ENCODE peak calls at places on chromosomes 4 and X, in six cellular contexts. H, D, G, N, I and W are unnamed samples. For H3K4me1, the result is how much of the 10 kb centered on the place peaks cover.

GRCh38 chr4:145435646-145436045 is 46.0 kb upstream of the SMAD1 start:
- DNase-seq in H (no peak), G (no peak), D (no peak), I (no peak), N (no peak), W (no peak)

GRCh38 chrX:2384486-2384885 is 116.3 kb downstream of the DHRSX start:
- DNase-seq in D (no peak), N (no peak), G (no peak), I (no peak), H (no peak), W (no peak)

GRCh38 chrX:106168107-106168506 is at the start of gene PWWP3B:
- DNase-seq in I (no peak), N (no peak), G (no peak), D (no peak), H (no peak), W (no peak)

GRCh38 chr4:117400039-117400835 is 314.9 kb upstream of the TRAM1L1 start:
- DNase-seq in I (no peak), H (no peak), G (no peak), N (no peak), D (no peak), W (no peak)

GRCh38 chr4:161799687-161800086 is 364.1 kb downstream of the FSTL5 start:
- DNase-seq in D (no peak), G (no peak), N (no peak), H (no peak), I (no peak), W (no peak)

GRCh38 chrX:150982235-150982785 is 825 bp upstream of the HMGB3 start:
- DNase-seq in I (no peak), H (no peak), N (no peak), G (no peak), D (no peak), W (no peak)

GRCh38 chr4:4339504-4340085 is 47.3 kb upstream of the NSG1 start:
- DNase-seq in I (no peak), D (no peak), N (no peak), G (no peak), H (no peak), W (no peak)

GRCh38 chr4:15702941-15703403 is at the start of gene BST1:
- DNase-seq in N (peak), D (no peak), H (peak), G (peak), I (peak), W (peak)

GRCh38 chrX:16953606-16954211 is 7.3 kb downstream of the REPS2 start:
- DNase-seq in G (no peak), D (no peak), H (no peak), N (no peak), I (no peak), W (no peak)

GRCh38 chr4:30821891-30822612 is 101.9 kb downstream of the PCDH7 start:
- DNase-seq in H (no peak), G (no peak), I (no peak), N (no peak), D (no peak), W (no peak)

GRCh38 chrX:50889582-50889981 is 21.0 kb upstream of the BMP15 start:
- DNase-seq in H (no peak), G (no peak), I (no peak), N (no peak), D (no peak), W (no peak)

GRCh38 chrX:115362334-115363095 is 73.0 kb downstream of the LUZP4 start:
- DNase-seq in D (peak), I (no peak), H (no peak), N (no peak), G (no peak), W (no peak)

GRCh38 chr4:104411501-104411900 is 83.2 kb downstream of the CXXC4 start:
- DNase-seq in H (no peak), D (no peak), I (no peak), G (no peak), N (no peak), W (no peak)

GRCh38 chrX:9163153-9163790 is 129.3 kb upstream of the FAM9B start:
- DNase-seq in N (no peak), H (no peak), I (no peak), D (no peak), G (no peak), W (no peak)

GRCh38 chr4:2812985-2813384 is 20.1 kb downstream of the SH3BP2 start:
- DNase-seq in D (no peak), G (no peak), N (no peak), I (no peak), H (no peak), W (no peak)

GRCh38 chrX:138710311-138710791 is 1.2 kb downstream of the FGF13 start:
- DNase-seq in G (peak), D (no peak), N (no peak), I (no peak), H (no peak), W (no peak)

GRCh38 chrX:133053854-133054565 is 42.9 kb downstream of the USP26 start:
- DNase-seq in D (no peak), I (no peak), G (no peak), H (no peak), N (no peak), W (no peak)

GRCh38 chrX:65690057-65690855 is 22.8 kb downstream of the MSN start:
- DNase-seq in H (no peak), I (no peak), G (peak), D (no peak), N (no peak), W (no peak)
- H3K4me1 ChIP-seq in H (half or more), I (half or more), G (under half), D (under half), N (under half), W (half or more)

GRCh38 chrX:44871114-44871645 is 1.8 kb upstream of the KDM6A start:
- DNase-seq in N (no peak), H (no peak), D (no peak), G (no peak), I (no peak), W (no peak)
- H3K4me3 ChIP-seq in N (no peak), H (no peak), D (peak), G (peak), I (no peak), W (no peak)

DNA sequence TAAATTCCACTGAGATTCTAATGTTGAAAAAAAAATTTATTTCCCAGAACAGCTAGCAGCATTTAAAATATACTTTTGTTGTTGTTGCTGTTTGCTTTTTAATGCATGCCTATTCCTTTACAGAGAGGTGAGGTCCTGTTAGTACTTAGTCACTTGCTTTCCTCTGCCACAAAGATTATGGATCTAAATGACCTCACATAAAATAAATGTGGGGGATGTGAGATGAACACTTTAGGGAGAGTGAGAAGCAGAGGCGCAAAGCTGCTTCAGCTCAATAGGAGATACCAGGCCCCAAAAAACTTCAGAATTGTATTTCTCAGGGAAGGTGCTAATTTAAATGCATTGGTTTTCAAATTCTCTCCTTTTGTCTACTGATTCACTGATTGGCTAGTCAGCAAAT is 4.0 kb downstream of the LDB2 start:
- DNase-seq in G (no peak), I (no peak), H (no peak), N (no peak), D (no peak), W (no peak)
- H3K4me1 ChIP-seq in G (under half), I (under half), H (under half), N (under half), D (under half), W (under half)

DNA sequence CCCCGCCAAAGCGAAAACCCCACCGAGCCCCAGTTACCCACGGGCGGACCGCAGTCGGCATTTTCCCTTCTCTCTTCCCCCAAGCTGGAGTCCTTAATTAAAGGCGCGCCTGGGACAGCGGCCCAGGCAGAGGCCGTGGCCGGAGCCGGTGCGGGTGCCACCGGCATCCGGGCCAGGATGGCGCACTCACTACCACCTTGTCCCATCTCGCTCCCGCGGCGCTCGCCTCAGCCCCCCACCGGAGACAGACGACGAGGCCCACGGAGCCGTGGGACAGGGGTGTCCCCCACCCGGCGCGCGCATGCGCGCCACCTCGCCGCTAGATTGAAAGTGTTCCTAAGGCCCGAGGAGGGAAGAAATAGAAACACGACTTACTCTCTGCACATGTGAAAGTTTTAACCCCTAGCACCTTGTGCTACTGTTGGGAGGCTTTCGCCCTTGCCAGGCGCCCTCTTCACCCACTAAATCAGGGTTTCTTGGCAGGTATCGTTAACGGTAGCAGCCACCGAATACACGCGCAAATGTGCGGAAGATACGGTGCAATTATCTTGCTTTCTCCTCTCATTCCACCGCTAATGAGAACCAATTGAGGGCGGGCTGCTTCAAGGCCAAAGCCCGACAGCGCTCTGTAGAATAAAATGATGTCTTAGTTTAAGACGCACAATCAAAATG is 64.3 kb upstream of the CCDC160 start:
- DNase-seq in D (peak), G (no peak), I (no peak), N (peak), H (peak), W (peak)
- H3K4me3 ChIP-seq in D (peak), G (peak), I (peak), N (peak), H (no peak), W (peak)

GRCh38 chr4:10101559-10102192 is 14.9 kb downstream of the WDR1 start:
- DNase-seq in D (no peak), G (no peak), N (no peak), H (no peak), I (no peak), W (no peak)
- H3K4me1 ChIP-seq in D (half or more), G (under half), N (half or more), H (half or more), I (half or more), W (half or more)

DNA sequence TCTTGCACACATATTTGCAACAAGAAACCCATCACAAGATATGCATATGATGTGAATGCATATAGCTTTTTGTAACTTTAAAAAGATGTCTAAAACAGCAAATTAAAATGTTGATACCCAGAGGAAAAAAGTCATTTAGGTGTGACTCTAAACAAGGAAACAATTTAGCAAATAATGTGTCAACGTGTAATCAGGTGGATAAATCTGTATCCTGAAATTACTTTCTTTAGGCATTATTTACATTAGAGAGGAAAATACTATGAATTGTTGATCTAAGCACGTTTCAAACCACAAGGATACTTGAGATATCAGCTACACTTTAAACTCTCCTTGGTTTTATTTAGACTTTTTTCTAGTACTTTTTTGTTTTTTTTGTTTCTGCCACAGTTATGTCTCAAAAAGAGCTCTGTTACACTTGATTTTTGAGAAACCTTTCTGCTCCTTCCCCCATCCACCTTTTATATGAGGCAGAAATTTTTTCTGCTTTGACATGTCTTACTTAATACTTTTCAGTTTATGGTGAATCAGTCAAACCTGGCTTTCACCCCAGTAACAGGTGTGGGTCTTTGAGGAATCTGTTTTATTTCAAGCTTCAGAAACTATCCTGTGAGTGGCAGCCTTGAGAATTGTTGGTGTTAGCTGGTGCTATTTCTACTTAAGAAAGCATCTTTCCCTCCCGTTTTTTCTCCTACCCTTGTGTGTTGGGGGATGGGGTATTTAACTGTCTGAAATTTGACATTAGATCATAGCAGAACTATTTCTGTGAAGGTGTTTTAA is 1.9 kb downstream of the NPNT start:
- DNase-seq in H (no peak), D (peak), N (no peak), G (no peak), I (no peak), W (no peak)
- H3K4me3 ChIP-seq in H (no peak), D (peak), N (no peak), G (peak), I (no peak), W (no peak)

GRCh38 chr4:27791640-27792039 is 931.0 kb downstream of the STIM2 start:
- DNase-seq in G (no peak), I (no peak), N (no peak), H (no peak), D (no peak), W (no peak)

GRCh38 chr4:27787195-27787594 is 926.6 kb downstream of the STIM2 start:
- DNase-seq in D (no peak), I (no peak), N (no peak), G (no peak), H (no peak), W (no peak)

GRCh38 chr4:27789768-27790167 is 929.1 kb downstream of the STIM2 start:
- DNase-seq in G (no peak), H (no peak), I (no peak), D (no peak), N (no peak), W (no peak)

DNA sequence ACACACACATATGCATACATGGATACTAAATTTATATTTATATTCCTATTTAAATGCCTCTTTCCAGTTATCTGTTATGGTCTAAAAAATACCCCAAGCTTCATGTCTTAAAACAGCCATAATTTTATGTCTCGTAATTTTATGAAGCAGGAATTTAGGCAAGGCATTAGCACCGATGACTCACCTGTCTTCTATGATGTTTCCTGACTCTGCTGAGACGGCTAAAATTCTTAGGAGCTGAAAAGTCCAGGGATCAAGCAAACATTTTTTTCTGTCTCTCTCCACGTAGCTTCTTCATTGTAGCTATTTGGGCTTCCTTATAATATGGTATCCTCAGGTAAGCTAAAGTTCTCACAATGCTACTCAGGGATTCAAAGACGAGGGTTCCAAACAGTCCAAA is 930.3 kb downstream of the STIM2 start:
- DNase-seq in D (no peak), N (no peak), G (no peak), H (no peak), I (no peak), W (no peak)
- H3K4me1 ChIP-seq in D (under half), N (under half), G (under half), H (under half), I (under half), W (under half)

DNA sequence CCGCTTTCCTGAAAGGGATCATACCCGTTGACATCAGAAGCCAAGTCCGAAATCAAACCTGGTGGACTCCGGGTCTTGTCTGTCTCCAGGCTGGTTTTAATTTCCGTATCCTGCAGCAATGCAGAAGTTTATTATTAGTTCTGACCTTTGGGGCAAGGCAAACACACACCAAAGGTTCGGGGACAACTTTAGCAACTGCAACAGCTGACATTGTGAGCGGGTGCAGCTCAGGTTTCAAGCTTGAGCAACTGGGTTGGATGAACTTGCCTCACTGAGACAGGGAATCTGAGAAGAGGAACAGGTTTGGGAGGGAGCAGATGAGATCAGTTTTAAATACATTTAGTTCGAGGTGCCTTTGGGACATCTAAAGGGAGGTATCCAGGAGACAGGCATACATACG is 110.7 kb downstream of the GNL3L start:
- DNase-seq in H (no peak), G (no peak), D (no peak), N (no peak), I (no peak), W (no peak)
- H3K4me3 ChIP-seq in H (no peak), G (no peak), D (no peak), N (no peak), I (no peak), W (no peak)

DNA sequence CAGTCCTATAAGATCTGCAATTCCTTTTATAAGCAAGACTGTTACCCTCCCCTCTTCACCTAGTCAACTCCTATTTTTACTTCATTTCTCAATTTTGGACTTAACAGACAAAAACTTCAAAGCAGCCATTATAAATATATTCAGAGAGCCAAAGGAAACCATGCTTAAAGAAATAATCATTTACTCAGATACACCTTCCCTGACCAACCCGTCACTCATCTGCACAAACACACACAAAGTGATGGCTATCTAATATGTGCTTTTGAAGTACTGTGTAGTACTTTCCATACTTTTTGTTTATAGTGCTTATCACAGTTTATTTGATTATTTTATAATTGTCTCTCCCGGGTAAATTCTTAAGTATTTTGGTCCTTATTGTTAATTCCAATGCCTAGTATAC is 117.2 kb downstream of the TBC1D19 start:
- DNase-seq in G (no peak), N (no peak), D (no peak), I (no peak), H (no peak), W (no peak)
- H3K4me1 ChIP-seq in G (under half), N (under half), D (under half), I (under half), H (under half), W (under half)

GRCh38 chr4:40194602-40195161 is 2.1 kb upstream of the RHOH start:
- DNase-seq in H (peak), N (peak), G (no peak), D (peak), I (no peak), W (peak)

GRCh38 chr4:40195182-40196177 is 1.4 kb upstream of the RHOH start:
- DNase-seq in G (no peak), D (peak), N (no peak), H (no peak), I (no peak), W (no peak)

GRCh38 chr4:40196260-40196659 is 571 bp upstream of the RHOH start:
- DNase-seq in H (no peak), G (no peak), I (no peak), D (peak), N (no peak), W (no peak)

GRCh38 chr4:40197879-40198689 is 1.3 kb downstream of the RHOH start:
- DNase-seq in N (no peak), H (peak), D (peak), I (no peak), G (no peak), W (peak)

DNA sequence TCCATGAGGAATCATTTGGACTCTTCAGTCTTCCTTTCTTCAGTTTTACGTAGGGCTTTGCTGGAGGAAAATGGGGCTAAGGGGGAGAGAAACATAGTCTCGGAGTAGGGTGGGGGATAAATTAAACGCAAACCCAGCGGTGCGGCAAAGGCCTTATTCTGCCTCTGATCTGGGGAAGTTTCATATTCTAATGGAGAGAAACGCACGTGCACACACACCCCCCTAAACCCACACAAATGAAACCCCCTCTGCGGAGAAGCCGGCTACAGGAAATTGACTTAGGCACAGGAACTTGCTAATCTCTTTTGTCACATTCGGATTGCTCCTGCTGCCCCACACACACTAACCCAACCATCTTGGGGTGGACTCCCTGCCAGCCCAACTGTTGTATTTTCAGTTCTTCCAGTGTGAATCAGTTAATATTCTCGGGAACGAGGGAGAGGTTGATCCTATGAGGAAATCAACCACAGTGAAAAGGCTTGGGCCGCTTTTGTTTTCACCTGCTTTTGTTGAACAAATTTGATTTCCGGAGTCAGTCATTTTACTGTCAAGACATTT is at the start of gene RHOH:
- DNase-seq in D (peak), G (no peak), N (peak), I (peak), H (peak), W (peak)
- H3K4me3 ChIP-seq in D (peak), G (no peak), N (peak), I (peak), H (peak), W (peak)